ENCODE peak calls at places on chromosomes 1 and 21, in six cellular contexts. P, J, H, M, O and A are unnamed samples.

GRCh38 chr21:35573472-35574389 is 486.6 kb downstream of the SETD4 start:
- DNase-seq in M (no peak), P (no peak), H (no peak), J (peak; percentile 67), O (no peak), A (no peak)

GRCh38 chr1:19445417-19446342 is 39.7 kb downstream of the CAPZB start:
- DNase-seq in H (no peak), J (peak; percentile 74), O (no peak), M (no peak), P (peak; percentile 42), A (no peak)

GRCh38 chr1:98053471-98054366 is 132.9 kb upstream of the DPYD start:
- DNase-seq in O (peak; percentile 79), H (peak; percentile 65), M (peak; percentile 44), P (peak; percentile 80), J (peak; percentile 80), A (peak; percentile 48)

GRCh38 chr1:89923517-89923916 is 71.4 kb upstream of the ZNF326 start:
- DNase-seq in J (no peak), P (no peak), M (no peak), O (no peak), H (no peak), A (no peak)

GRCh38 chr1:38818706-38819439 is 40.7 kb downstream of the RRAGC start:
- DNase-seq in O (no peak), J (no peak), M (no peak), P (no peak), H (no peak), A (no peak)

GRCh38 chr1:221873663-221874062 is 131.8 kb upstream of the DUSP10 start:
- DNase-seq in H (no peak), M (no peak), P (no peak), J (no peak), O (no peak), A (no peak)

GRCh38 chr1:117565083-117565556 is 40.7 kb upstream of the TENT5C start:
- DNase-seq in P (no peak), M (no peak), H (no peak), J (no peak), O (no peak), A (no peak)

GRCh38 chr1:180926164-180926981 is 13.7 kb downstream of the KIAA1614 start:
- DNase-seq in J (peak; percentile 42), P (no peak), M (peak; percentile 66), H (peak; percentile 49), O (no peak), A (no peak)

GRCh38 chr21:36061445-36061844 is 1.1 kb upstream of the SETD4 start:
- DNase-seq in H (no peak), M (no peak), P (no peak), J (no peak), O (no peak), A (no peak)

GRCh38 chr21:45887121-45887611 is 94.4 kb upstream of the COL6A1 start:
- DNase-seq in H (no peak), O (no peak), J (peak; percentile 30), P (no peak), M (no peak), A (no peak)

GRCh38 chr1:21129407-21129806 is 47.3 kb downstream of the EIF4G3 start:
- DNase-seq in J (no peak), H (no peak), O (no peak), P (no peak), M (no peak), A (no peak)

GRCh38 chr1:234743866-234744581 is 134.0 kb upstream of the IRF2BP2 start:
- DNase-seq in H (no peak), P (peak; percentile 34), J (peak; percentile 80), O (no peak), M (peak; percentile 39), A (no peak)

GRCh38 chr1:196355206-196355786 is 252.9 kb downstream of the KCNT2 start:
- DNase-seq in H (no peak), P (no peak), M (no peak), J (peak; percentile 24), O (no peak), A (peak; percentile 25)

GRCh38 chr1:212971312-212971711 is 21.0 kb downstream of the VASH2 start:
- DNase-seq in P (no peak), M (no peak), H (no peak), O (no peak), J (no peak), A (no peak)

GRCh38 chr1:225427249-225428065 is at the start of gene LBR:
- DNase-seq in M (no peak), J (peak; percentile 42), O (no peak), P (no peak), H (no peak), A (no peak)

GRCh38 chr1:237851209-237851845 is 39.4 kb downstream of the ZP4 start:
- DNase-seq in M (no peak), O (peak; percentile 36), H (no peak), P (peak; percentile 81), J (peak; percentile 55), A (peak; percentile 59)

GRCh38 chr21:37207441-37208009 is 59.6 kb downstream of the VPS26C start:
- DNase-seq in O (peak; percentile 58), P (no peak), H (peak; percentile 68), M (no peak), J (peak; percentile 40), A (peak; percentile 53)

GRCh38 chr1:15835205-15835740 is 12.2 kb upstream of the SPEN start:
- DNase-seq in O (no peak), P (no peak), H (no peak), M (no peak), J (no peak), A (no peak)

GRCh38 chr21:33847586-33848251 is 67.9 kb downstream of the ATP5PO start:
- DNase-seq in J (no peak), H (no peak), O (no peak), M (no peak), P (no peak), A (no peak)

GRCh38 chr1:152870831-152871730 is 7.0 kb upstream of the SMCP start:
- DNase-seq in P (peak; percentile 38), J (peak; percentile 7), M (no peak), O (no peak), H (no peak), A (peak; percentile 74)
- TF ChIP-seq CTCF in P (peak; percentile 82), J (peak; percentile 67), M (no peak), O (peak; percentile 50), H (peak; percentile 39), A (peak; percentile 83)

GRCh38 chr1:67552336-67552759 is 122.1 kb upstream of the SERBP1 start:
- DNase-seq in M (no peak), J (no peak), P (no peak), O (no peak), H (no peak), A (no peak)
- TF ChIP-seq CTCF in M (no peak), J (no peak), P (no peak), O (no peak), H (peak; percentile 2), A (no peak)

GRCh38 chr1:68199603-68200002 is 32.7 kb downstream of the WLS start:
- DNase-seq in M (no peak), H (no peak), J (no peak), P (no peak), O (no peak), A (no peak)

GRCh38 chr1:68196676-68197075 is 35.6 kb downstream of the WLS start:
- DNase-seq in J (no peak), O (no peak), P (no peak), M (no peak), H (no peak), A (no peak)

GRCh38 chr1:68197459-68197858 is 34.9 kb downstream of the WLS start:
- DNase-seq in J (no peak), O (no peak), M (no peak), P (no peak), H (no peak), A (no peak)

GRCh38 chr1:68198752-68199151 is 33.6 kb downstream of the WLS start:
- DNase-seq in J (peak; percentile 85), M (no peak), H (no peak), O (no peak), P (no peak), A (no peak)

DNA sequence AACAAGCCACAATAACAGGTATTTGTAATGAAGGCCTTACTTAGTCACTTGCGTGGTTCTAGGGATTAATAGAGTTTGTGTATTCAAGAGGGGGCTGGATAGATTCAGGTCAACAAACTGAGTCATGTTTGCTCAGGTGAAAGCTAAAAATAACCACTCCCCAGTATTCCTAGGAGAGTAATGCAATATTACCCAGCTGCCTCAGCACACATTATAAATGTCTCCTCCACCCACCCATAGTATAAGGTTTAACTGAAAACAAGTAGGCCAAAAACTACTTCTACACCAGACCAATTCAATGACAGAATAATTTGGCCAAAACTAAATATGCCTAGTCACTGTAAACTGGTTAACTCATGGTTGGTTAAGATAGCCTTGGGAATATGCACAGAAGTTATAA is 34.4 kb downstream of the WLS start:
- DNase-seq in J (peak; percentile 68), M (no peak), H (no peak), P (no peak), O (no peak), A (no peak)
- TF ChIP-seq CTCF in J (no peak), M (no peak), H (no peak), P (no peak), O (no peak), A (no peak)

DNA sequence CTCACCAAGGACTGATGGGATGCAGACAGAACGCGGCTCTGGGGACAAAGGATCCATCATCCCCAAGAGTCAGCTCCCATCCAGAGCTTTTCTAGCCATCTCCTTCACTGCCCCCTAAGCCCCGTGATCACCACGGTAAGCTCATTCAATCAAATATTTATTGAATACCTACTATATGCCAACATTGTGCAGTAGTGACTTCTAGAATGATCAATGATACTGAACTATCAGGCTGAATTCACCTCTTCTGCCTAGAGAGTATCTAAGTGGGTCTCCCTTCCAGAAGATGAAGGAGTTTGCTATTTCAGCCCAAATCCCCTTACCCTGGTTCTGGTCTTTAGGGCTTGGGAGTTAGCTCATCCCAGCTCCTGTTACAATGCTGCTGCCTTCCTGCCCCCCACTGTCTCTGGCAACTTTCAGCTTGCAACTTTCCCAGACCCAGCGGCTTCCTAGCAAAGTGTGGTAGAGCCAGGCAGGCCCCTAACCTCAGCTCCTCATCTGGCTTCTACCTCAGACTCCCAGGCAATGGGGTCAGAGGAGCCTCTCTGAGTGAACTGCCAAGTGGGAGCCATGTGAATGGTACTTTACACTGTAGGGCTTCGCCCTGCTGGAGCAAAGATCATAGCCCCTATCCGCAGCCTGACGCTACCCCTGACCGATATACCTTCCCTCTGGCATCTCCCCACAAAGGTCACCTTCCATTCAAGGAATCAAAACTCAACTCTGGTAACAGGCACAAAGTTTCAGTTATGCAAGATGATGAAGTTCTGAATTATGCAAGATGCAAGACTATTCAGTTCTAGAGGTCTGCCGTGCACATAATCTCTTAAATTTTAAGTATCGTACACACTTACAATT is 20.9 kb downstream of the TMEM53 start:
- DNase-seq in J (no peak), M (no peak), O (no peak), P (no peak), H (no peak), A (no peak)
- TF ChIP-seq CTCF in J (no peak), M (no peak), O (no peak), P (no peak), H (no peak), A (no peak)

DNA sequence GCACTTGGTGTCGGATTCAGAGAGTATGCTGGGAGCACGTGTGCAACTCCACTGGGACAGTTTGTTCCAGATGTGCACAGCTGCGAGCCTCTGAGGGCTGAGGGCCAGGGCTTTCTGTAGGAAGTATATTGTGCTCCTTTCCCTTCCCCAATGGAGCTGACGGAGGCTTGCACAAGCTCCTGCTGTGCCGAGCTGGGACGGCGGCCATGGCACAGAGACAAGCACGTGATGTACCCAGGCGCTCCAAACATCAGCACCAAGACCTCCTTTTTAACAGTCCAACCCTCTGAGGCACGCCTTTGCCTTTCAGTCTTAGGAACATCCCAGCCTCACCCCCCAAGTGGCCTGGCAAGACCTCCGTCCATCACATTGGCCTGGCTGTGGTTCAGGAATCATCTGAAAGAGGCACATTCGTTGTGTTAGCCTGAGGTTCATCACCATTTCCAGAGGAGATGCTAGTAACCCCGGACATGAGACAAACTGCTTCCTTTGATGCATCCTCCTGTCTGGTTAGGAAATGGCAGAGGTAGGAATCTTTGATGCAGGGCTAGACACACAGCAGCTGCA is 339.2 kb upstream of the KAZN start:
- DNase-seq in P (no peak), O (no peak), J (no peak), H (no peak), M (peak; percentile 94), A (no peak)
- TF ChIP-seq CTCF in P (no peak), O (no peak), J (no peak), H (no peak), M (no peak), A (no peak)